ENCODE peak calls at places on chromosomes 4 and X, in ten cellular contexts. U is stimulated activated CD4-positive, alpha-beta T cell treated with anti-CD3 and anti-CD28 coated beads, Interleukin-2, amount 100 ng/mL, for 48 hours; F is GF-D8; W is HFFc6; B is esophagus squamous epithelium; Z is right lobe of liver; C is pulmonary artery endothelial cell; L is iPS DF 6.9; A is glutamatergic neuron; G is mucosa of descending colon. N is an unnamed sample.

GRCh38 chrX:151543706-151544105 is 19.8 kb upstream of the PASD1 start:
- DNase-seq in W (no peak), A (no peak), L (no peak), B (no peak), Z (no peak), G (no peak), F (no peak), U (no peak), C (no peak), N (no peak)

GRCh38 chr4:43337707-43338106 is 445.2 kb downstream of the GRXCR1 start:
- DNase-seq in W (no peak), A (no peak), G (no peak), B (no peak), U (no peak), C (no peak), Z (no peak), F (no peak), L (no peak), N (no peak)

GRCh38 chr4:80268081-80268823 is 1.8 kb downstream of the FGF5 start:
- DNase-seq in U (no peak), A (peak), L (no peak), G (no peak), C (no peak), W (no peak), B (no peak), Z (no peak), F (no peak), N (no peak)

GRCh38 chrX:112670964-112671363 is 8.8 kb downstream of the LHFPL1 start:
- DNase-seq in Z (no peak), W (no peak), U (no peak), C (no peak), B (no peak), G (no peak), A (no peak), L (no peak), F (no peak), N (no peak)

GRCh38 chrX:87516716-87517115 is 886 bp upstream of the KLHL4 start:
- DNase-seq in U (no peak), B (no peak), Z (no peak), C (peak), A (no peak), F (no peak), G (no peak), L (no peak), W (no peak), N (no peak)

GRCh38 chrX:130645955-130646583 is 244.3 kb downstream of the RBMX2 start:
- DNase-seq in A (no peak), B (no peak), C (no peak), Z (peak), U (no peak), G (peak), L (no peak), F (no peak), W (no peak), N (no peak)

GRCh38 chr4:16070203-16070602 is 13.6 kb downstream of the PROM1 start:
- DNase-seq in F (no peak), Z (no peak), W (no peak), L (no peak), B (no peak), A (no peak), C (no peak), G (no peak), U (no peak), N (no peak)

GRCh38 chrX:21975827-21976226 is 35.3 kb downstream of the SMS start:
- DNase-seq in Z (no peak), U (no peak), G (no peak), C (peak), L (no peak), B (no peak), F (no peak), A (no peak), W (peak), N (peak)

GRCh38 chr4:96154676-96155075 is 314.8 kb downstream of the PDHA2 start:
- DNase-seq in B (no peak), C (no peak), U (no peak), Z (no peak), F (no peak), W (no peak), A (no peak), G (no peak), L (no peak), N (no peak)

GRCh38 chrX:120560405-120560841 is 339 bp downstream of the CUL4B start:
- DNase-seq in B (no peak), Z (no peak), L (no peak), A (peak), W (peak), F (no peak), U (peak), G (peak), C (no peak), N (no peak)

GRCh38 chr4:112952301-112952700 is 97.2 kb upstream of the ANK2 start:
- DNase-seq in A (no peak), F (no peak), G (no peak), B (no peak), Z (no peak), U (no peak), W (no peak), L (no peak), C (no peak), N (peak)

GRCh38 chr4:36198068-36198808 is 46.1 kb downstream of the ARAP2 start:
- DNase-seq in Z (peak), F (no peak), A (no peak), G (no peak), U (no peak), L (no peak), C (no peak), B (no peak), W (no peak), N (no peak)

GRCh38 chr4:33512397-33512796 is 2731.9 kb downstream of the ARAP2 start:
- DNase-seq in U (no peak), F (no peak), G (no peak), B (no peak), L (no peak), W (no peak), C (no peak), A (no peak), Z (no peak), N (no peak)

GRCh38 chr4:23166919-23167318 is 474.2 kb downstream of the GBA3 start:
- DNase-seq in U (no peak), L (no peak), F (no peak), A (no peak), G (no peak), Z (no peak), C (no peak), B (no peak), W (no peak), N (no peak)

GRCh38 chr4:66655505-66655904 is 889.8 kb downstream of the CENPC start:
- DNase-seq in Z (no peak), L (no peak), W (no peak), A (no peak), U (no peak), F (no peak), C (no peak), B (no peak), G (no peak), N (no peak)

GRCh38 chr4:2617955-2618354 is 81.5 kb downstream of the FAM193A start:
- DNase-seq in F (no peak), W (no peak), U (no peak), B (no peak), C (no peak), G (no peak), A (no peak), Z (no peak), L (no peak), N (no peak)

GRCh38 chr4:946103-946450 is 13.8 kb downstream of the TMEM175 start:
- DNase-seq in F (no peak), L (no peak), A (no peak), B (no peak), U (no peak), C (no peak), W (no peak), Z (no peak), G (no peak), N (no peak)

GRCh38 chrX:12007881-12008280 is 130.4 kb upstream of the FRMPD4 start:
- DNase-seq in C (no peak), F (no peak), G (no peak), W (peak), Z (no peak), L (no peak), B (no peak), A (no peak), U (no peak), N (no peak)

GRCh38 chr4:16056681-16057400 is 27.0 kb downstream of the PROM1 start:
- DNase-seq in A (no peak), F (no peak), B (no peak), L (no peak), W (no peak), G (no peak), C (no peak), Z (no peak), U (no peak), N (no peak)

GRCh38 chrX:35351795-35352483 is 409.3 kb downstream of the FAM47B start:
- DNase-seq in Z (no peak), L (no peak), A (no peak), B (no peak), C (no peak), W (no peak), F (no peak), U (no peak), G (no peak), N (no peak)

GRCh38 chrX:49157194-49157593 is 5.4 kb upstream of the MAGIX start:
- DNase-seq in W (no peak), U (no peak), G (no peak), A (no peak), B (no peak), L (no peak), Z (peak), C (no peak), F (no peak), N (no peak)

N was measured in NCI-H526.